ENCODE peak calls at places on chromosomes 13 and 19, in five cellular contexts. L is IMR-90, Z is NCI-H2081, M is iPS-NIHi11, N is T1000. K is an unnamed sample.

GRCh38 chr19:33410915-33411401 is 37.4 kb downstream of the CEBPG start:
- DNase-seq in L (no peak), Z (no peak), M (no peak), N (no peak), K (no peak)

GRCh38 chr19:49983645-49984229 is 22.8 kb upstream of the SIGLEC11 start:
- DNase-seq in L (peak; percentile 37), Z (peak; percentile 49), M (peak; percentile 72), N (no peak), K (peak; percentile 16)

GRCh38 chr13:50189450-50189849 is 174.2 kb downstream of the KCNRG start:
- DNase-seq in L (no peak), Z (no peak), M (no peak), N (no peak), K (no peak)

GRCh38 chr13:113742000-113742441 is 17.0 kb upstream of the TMEM255B start:
- DNase-seq in L (peak; percentile 50), Z (no peak), M (peak; percentile 80), N (no peak), K (peak; percentile 96)

GRCh38 chr13:25847635-25848616 is 203.9 kb downstream of the SHISA2 start:
- DNase-seq in L (no peak), Z (no peak), M (no peak), N (no peak), K (no peak)

GRCh38 chr13:38687246-38688229 is 661 bp downstream of the FREM2 start:
- DNase-seq in L (no peak), Z (peak; percentile 7), M (peak; percentile 37), N (no peak), K (peak; percentile 37)

GRCh38 chr13:96617528-96617927 is 376.7 kb downstream of the OXGR1 start:
- DNase-seq in L (no peak), Z (no peak), M (no peak), N (no peak), K (no peak)

GRCh38 chr19:50171752-50172151 is 8.7 kb upstream of the IZUMO2 start:
- DNase-seq in L (no peak), Z (no peak), M (no peak), N (no peak), K (no peak)

GRCh38 chr13:106847049-106847448 is 279.1 kb upstream of the ARGLU1 start:
- DNase-seq in L (no peak), Z (no peak), M (no peak), N (no peak), K (no peak)

GRCh38 chr19:45791744-45792481 is 732 bp downstream of the DMWD start:
- DNase-seq in L (no peak), Z (no peak), M (no peak), N (no peak), K (no peak)

GRCh38 chr19:3407556-3408516 is 41.5 kb downstream of the NFIC start:
- DNase-seq in L (no peak), Z (no peak), M (no peak), N (no peak), K (no peak)

GRCh38 chr13:100254002-100254401 is 165.1 kb downstream of the PCCA start:
- DNase-seq in L (no peak), Z (no peak), M (no peak), N (no peak), K (no peak)

GRCh38 chr19:2540251-2540645 is 64.3 kb downstream of the GADD45B start:
- DNase-seq in L (no peak), Z (no peak), M (no peak), N (no peak), K (no peak)

GRCh38 chr13:35712907-35713685 is 236.6 kb upstream of the MAB21L1 start:
- DNase-seq in L (peak; percentile 71), Z (no peak), M (no peak), N (no peak), K (no peak)

GRCh38 chr19:50244695-50245094 is 41.3 kb downstream of the MYH14 start:
- DNase-seq in L (no peak), Z (no peak), M (peak; percentile 46), N (no peak), K (no peak)

GRCh38 chr19:44975444-44975843 is 20.3 kb downstream of the CLPTM1 start:
- DNase-seq in L (no peak), Z (no peak), M (no peak), N (no peak), K (no peak)

GRCh38 chr13:60572003-60572792 is 175.2 kb downstream of the TDRD3 start:
- DNase-seq in L (peak; percentile 85), Z (no peak), M (peak; percentile 54), N (no peak), K (no peak)

GRCh38 chr13:21683034-21683733 is 12.3 kb downstream of the FGF9 start:
- DNase-seq in L (peak; percentile 88), Z (no peak), M (no peak), N (no peak), K (no peak)

GRCh38 chr13:65710514-65710913 is 1519.6 kb downstream of the PCDH9 start:
- DNase-seq in L (no peak), Z (no peak), M (no peak), N (no peak), K (no peak)

GRCh38 chr19:5967994-5968430 is 9.9 kb downstream of the RANBP3 start:
- DNase-seq in L (peak; percentile 88), Z (peak; percentile 17), M (peak; percentile 90), N (peak; percentile 40), K (peak; percentile 73)

GRCh38 chr13:22915442-22916082 is 265.2 kb upstream of the SGCG start:
- DNase-seq in L (peak; percentile 17), Z (peak; percentile 61), M (peak; percentile 79), N (no peak), K (peak; percentile 85)

GRCh38 chr19:17496337-17496997 is 15.0 kb upstream of the PGLS start:
- DNase-seq in L (peak; percentile 52), Z (peak; percentile 13), M (peak; percentile 89), N (peak; percentile 17), K (peak; percentile 11)

GRCh38 chr13:105159794-105160193 is 1375.7 kb downstream of the EFNB2 start:
- DNase-seq in L (no peak), Z (peak; percentile 2), M (no peak), N (no peak), K (no peak)

GRCh38 chr13:74062933-74063332 is 71.3 kb downstream of the KLF12 start:
- DNase-seq in L (peak; percentile 74), Z (no peak), M (no peak), N (no peak), K (no peak)

GRCh38 chr13:48400820-48401219 is 12.1 kb downstream of the LPAR6 start:
- DNase-seq in L (peak; percentile 46), Z (no peak), M (no peak), N (no peak), K (no peak)

GRCh38 chr13:113555141-113555540 is 29.4 kb upstream of the TFDP1 start:
- DNase-seq in L (no peak), Z (no peak), M (no peak), N (no peak), K (no peak)

GRCh38 chr19:869245-870177 is 10.0 kb downstream of the CFD start:
- DNase-seq in L (peak; percentile 96), Z (no peak), M (no peak), N (peak; percentile 83), K (no peak)

GRCh38 chr19:16367269-16367683 is 42.6 kb downstream of the KLF2 start:
- DNase-seq in L (no peak), Z (no peak), M (no peak), N (no peak), K (no peak)

GRCh38 chr19:5154129-5154798 is 185.4 kb downstream of the KDM4B start:
- DNase-seq in L (no peak), Z (no peak), M (peak; percentile 84), N (no peak), K (no peak)

GRCh38 chr13:97268772-97269171 is 46.6 kb downstream of the MBNL2 start:
- DNase-seq in L (no peak), Z (no peak), M (peak; percentile 33), N (no peak), K (no peak)

GRCh38 chr19:35753634-35754364 is 3.0 kb downstream of the HSPB6 start:
- DNase-seq in L (no peak), Z (no peak), M (no peak), N (no peak), K (no peak)

GRCh38 chr13:50891206-50891605 is 18.4 kb upstream of the RNASEH2B start:
- DNase-seq in L (no peak), Z (no peak), M (no peak), N (no peak), K (no peak)